ENCODE peak calls at places on chromosomes 11 and 22, in seven cellular contexts. R, P, G, Q, N, O and J are unnamed samples.

GRCh38 chr22:19554834-19555404 is 30.7 kb upstream of the CLDN5 start:
- DNase-seq in R (no peak), P (no peak), G (no peak), Q (no peak), N (no peak), O (no peak), J (no peak)

GRCh38 chr11:6566704-6567370 is 36.6 kb downstream of the RRP8 start:
- DNase-seq in R (no peak), P (no peak), G (no peak), Q (no peak), N (no peak), O (no peak), J (no peak)

GRCh38 chr11:92980291-92980690 is 10.8 kb downstream of the MTNR1B start:
- DNase-seq in R (no peak), P (no peak), G (no peak), Q (no peak), N (no peak), O (no peak), J (no peak)

GRCh38 chr22:35010543-35010942 is 55.4 kb upstream of the ISX start:
- DNase-seq in R (no peak), P (no peak), G (no peak), Q (no peak), N (no peak), O (no peak), J (no peak)

GRCh38 chr22:45424241-45424731 is 10.8 kb downstream of the RIBC2 start:
- DNase-seq in R (no peak), P (no peak), G (no peak), Q (no peak), N (no peak), O (no peak), J (no peak)

GRCh38 chr22:44729391-44730012 is 22.9 kb upstream of the ARHGAP8 start:
- DNase-seq in R (no peak), P (no peak), G (peak), Q (no peak), N (peak), O (peak), J (peak)

GRCh38 chr11:64206457-64207246 is at the start of gene FERMT3:
- DNase-seq in R (peak), P (no peak), G (peak), Q (no peak), N (peak), O (peak), J (no peak)

GRCh38 chr22:45083659-45084305 is 74.0 kb upstream of the PHF21B start:
- DNase-seq in R (no peak), P (peak), G (no peak), Q (no peak), N (no peak), O (no peak), J (no peak)

GRCh38 chr11:96200243-96200642 is 142.8 kb downstream of the MAML2 start:
- DNase-seq in R (no peak), P (no peak), G (no peak), Q (no peak), N (no peak), O (no peak), J (no peak)

GRCh38 chr22:25673721-25674120 is 68.3 kb upstream of the MYO18B start:
- DNase-seq in R (no peak), P (no peak), G (no peak), Q (no peak), N (no peak), O (no peak), J (no peak)

GRCh38 chr11:85886089-85887056 is 31.2 kb downstream of the CCDC83 start:
- DNase-seq in R (no peak), P (no peak), G (no peak), Q (no peak), N (no peak), O (no peak), J (no peak)

GRCh38 chr11:58905141-58905715 is 34.1 kb upstream of the GLYATL1 start:
- DNase-seq in R (no peak), P (no peak), G (no peak), Q (no peak), N (no peak), O (no peak), J (no peak)

GRCh38 chr11:59802639-59803176 is 7.9 kb downstream of the MRPL16 start:
- DNase-seq in R (peak), P (no peak), G (no peak), Q (peak), N (no peak), O (peak), J (no peak)

GRCh38 chr22:40479126-40479800 is 108.9 kb downstream of the SGSM3 start:
- DNase-seq in R (no peak), P (no peak), G (no peak), Q (no peak), N (no peak), O (no peak), J (no peak)

GRCh38 chr11:121654506-121655480 is 202.0 kb upstream of the SORL1-AS1 start:
- DNase-seq in R (no peak), P (no peak), G (no peak), Q (peak), N (no peak), O (no peak), J (no peak)

GRCh38 chr11:130771708-130772107 is 144.6 kb downstream of the SNX19 start:
- DNase-seq in R (no peak), P (no peak), G (no peak), Q (no peak), N (no peak), O (no peak), J (no peak)

GRCh38 chr11:130653838-130654601 is 205.6 kb downstream of the ADAMTS15 start:
- DNase-seq in R (no peak), P (no peak), G (peak), Q (peak), N (no peak), O (no peak), J (no peak)

GRCh38 chr22:46775789-46776485 is 13.5 kb downstream of the TBC1D22A start:
- DNase-seq in R (no peak), P (no peak), G (no peak), Q (no peak), N (no peak), O (no peak), J (no peak)

GRCh38 chr11:67280791-67281551 is 8.1 kb upstream of the ANKRD13D start:
- DNase-seq in R (no peak), P (no peak), G (peak), Q (no peak), N (no peak), O (no peak), J (no peak)

GRCh38 chr11:117823294-117823940 is 1.1 kb downstream of the FXYD2 start:
- DNase-seq in R (no peak), P (no peak), G (no peak), Q (no peak), N (peak), O (peak), J (no peak)

GRCh38 chr11:110093407-110094297 is 460 bp downstream of the ZC3H12C start:
- DNase-seq in R (peak), P (peak), G (peak), Q (peak), N (peak), O (peak), J (peak)

GRCh38 chr11:66126064-66126463 is 56.0 kb downstream of the PACS1 start:
- DNase-seq in R (no peak), P (no peak), G (no peak), Q (no peak), N (no peak), O (no peak), J (no peak)

GRCh38 chr11:129167315-129167714 is 24.8 kb downstream of the ARHGAP32 start:
- DNase-seq in R (no peak), P (no peak), G (no peak), Q (no peak), N (no peak), O (no peak), J (no peak)

GRCh38 chr11:95829580-95830259 is 39.4 kb downstream of the CEP57 start:
- DNase-seq in R (no peak), P (no peak), G (no peak), Q (no peak), N (no peak), O (no peak), J (no peak)

GRCh38 chr11:102495161-102496042 is 35.1 kb downstream of the MMP7 start:
- DNase-seq in R (peak), P (no peak), G (no peak), Q (peak), N (no peak), O (peak), J (no peak)

GRCh38 chr11:73152861-73153483 is 10.9 kb upstream of the FCHSD2 start:
- DNase-seq in R (peak), P (no peak), G (peak), Q (no peak), N (peak), O (no peak), J (no peak)

GRCh38 chr11:9231848-9232177 is 33.3 kb downstream of the DENND5A start:
- DNase-seq in R (peak), P (no peak), G (no peak), Q (no peak), N (no peak), O (no peak), J (no peak)

GRCh38 chr11:106724293-106724892 is 293.9 kb downstream of the GUCY1A2 start:
- DNase-seq in R (no peak), P (no peak), G (no peak), Q (no peak), N (no peak), O (no peak), J (no peak)